ENCODE peak calls at places on chromosomes 11 and 22, in seven cellular contexts. One of them, this sample, is unnamed. For H3K36me3, the result is how much of the 10 kb centered on the place peaks cover.

GRCh38 chr11:16953620-16954019 is 60.6 kb downstream of the PLEKHA7 start:
- DNase-seq in right atrium auricular region: no peak
- DNase-seq in H7: no peak
- DNase-seq in BJ: no peak
- DNase-seq in colonic mucosa: no peak
- DNase-seq in breast epithelium: no peak
- DNase-seq in neuronal stem cell: no peak
- DNase-seq in this sample: no peak

GRCh38 chr11:93737904-93738612 is 3.2 kb downstream of the TAF1D start:
- DNase-seq in right atrium auricular region: no peak
- DNase-seq in H7: no peak
- DNase-seq in BJ: no peak
- DNase-seq in colonic mucosa: no peak
- DNase-seq in breast epithelium: no peak
- DNase-seq in neuronal stem cell: no peak
- DNase-seq in this sample: no peak

GRCh38 chr11:1109918-1110705 is 35.4 kb downstream of the MUC2 start:
- DNase-seq in right atrium auricular region: no peak
- DNase-seq in H7: no peak
- DNase-seq in BJ: no peak
- DNase-seq in colonic mucosa: no peak
- DNase-seq in breast epithelium: no peak
- DNase-seq in neuronal stem cell: no peak
- DNase-seq in this sample: no peak

GRCh38 chr11:113952588-113952987 is 22.3 kb upstream of the HTR3A start:
- DNase-seq in right atrium auricular region: no peak
- DNase-seq in H7: no peak
- DNase-seq in BJ: no peak
- DNase-seq in colonic mucosa: no peak
- DNase-seq in breast epithelium: no peak
- DNase-seq in neuronal stem cell: no peak
- DNase-seq in this sample: no peak

GRCh38 chr11:46360878-46361277 is 13.6 kb downstream of the DGKZ start:
- DNase-seq in right atrium auricular region: no peak
- DNase-seq in H7: no peak
- DNase-seq in BJ: no peak
- DNase-seq in colonic mucosa: no peak
- DNase-seq in breast epithelium: no peak
- DNase-seq in neuronal stem cell: no peak
- DNase-seq in this sample: no peak

GRCh38 chr22:44312766-44313165 is at the start of gene SHISAL1:
- DNase-seq in right atrium auricular region: no peak
- DNase-seq in H7: no peak
- DNase-seq in BJ: no peak
- DNase-seq in colonic mucosa: no peak
- DNase-seq in breast epithelium: no peak
- DNase-seq in neuronal stem cell: no peak
- DNase-seq in this sample: no peak

GRCh38 chr22:38314140-38314991 is 2.9 kb downstream of the CSNK1E start:
- DNase-seq in right atrium auricular region: no peak
- DNase-seq in H7: peak
- DNase-seq in BJ: no peak
- DNase-seq in colonic mucosa: no peak
- DNase-seq in breast epithelium: no peak
- DNase-seq in neuronal stem cell: no peak
- DNase-seq in this sample: peak

GRCh38 chr11:108122166-108122628 is 830 bp downstream of the ACAT1 start:
- DNase-seq in right atrium auricular region: no peak
- DNase-seq in H7: peak
- DNase-seq in BJ: no peak
- DNase-seq in colonic mucosa: peak
- DNase-seq in breast epithelium: no peak
- DNase-seq in neuronal stem cell: no peak
- DNase-seq in this sample: no peak

GRCh38 chr22:19387575-19387974 is 44.0 kb downstream of the HIRA start:
- DNase-seq in right atrium auricular region: no peak
- DNase-seq in H7: no peak
- DNase-seq in BJ: no peak
- DNase-seq in colonic mucosa: no peak
- DNase-seq in breast epithelium: no peak
- DNase-seq in neuronal stem cell: no peak
- DNase-seq in this sample: no peak

GRCh38 chr11:73156114-73156513 is 14.0 kb upstream of the FCHSD2 start:
- DNase-seq in right atrium auricular region: no peak
- DNase-seq in H7: no peak
- DNase-seq in BJ: no peak
- DNase-seq in colonic mucosa: no peak
- DNase-seq in breast epithelium: no peak
- DNase-seq in neuronal stem cell: no peak
- DNase-seq in this sample: peak

GRCh38 chr11:120021391-120021953 is 116.4 kb downstream of the TRIM29 start:
- DNase-seq in right atrium auricular region: no peak
- DNase-seq in H7: no peak
- DNase-seq in BJ: no peak
- DNase-seq in colonic mucosa: no peak
- DNase-seq in breast epithelium: no peak
- DNase-seq in neuronal stem cell: no peak
- DNase-seq in this sample: no peak

GRCh38 chr11:96390403-96390830 is 604 bp downstream of the JRKL start:
- DNase-seq in right atrium auricular region: no peak
- DNase-seq in H7: no peak
- DNase-seq in BJ: no peak
- DNase-seq in colonic mucosa: no peak
- DNase-seq in breast epithelium: no peak
- DNase-seq in neuronal stem cell: no peak
- DNase-seq in this sample: no peak

GRCh38 chr11:94549166-94549565 is 5.4 kb downstream of the FUT4 start:
- DNase-seq in right atrium auricular region: no peak
- DNase-seq in H7: no peak
- DNase-seq in BJ: no peak
- DNase-seq in colonic mucosa: no peak
- DNase-seq in breast epithelium: no peak
- DNase-seq in neuronal stem cell: no peak
- DNase-seq in this sample: no peak

GRCh38 chr11:107780775-107781174 is 68.9 kb upstream of the SLN start:
- DNase-seq in right atrium auricular region: no peak
- DNase-seq in H7: no peak
- DNase-seq in BJ: no peak
- DNase-seq in colonic mucosa: no peak
- DNase-seq in breast epithelium: no peak
- DNase-seq in neuronal stem cell: no peak
- DNase-seq in this sample: no peak

GRCh38 chr11:58649623-58650022 is 27.2 kb downstream of the CNTF start:
- DNase-seq in right atrium auricular region: no peak
- DNase-seq in H7: no peak
- DNase-seq in BJ: no peak
- DNase-seq in colonic mucosa: no peak
- DNase-seq in breast epithelium: no peak
- DNase-seq in neuronal stem cell: no peak
- DNase-seq in this sample: no peak

GRCh38 chr22:25353516-25354445 is 134.3 kb downstream of the CRYBB2 start:
- DNase-seq in right atrium auricular region: no peak
- DNase-seq in H7: peak
- DNase-seq in BJ: no peak
- DNase-seq in colonic mucosa: no peak
- DNase-seq in breast epithelium: no peak
- DNase-seq in neuronal stem cell: no peak
- DNase-seq in this sample: no peak

GRCh38 chr11:89168396-89168795 is 9.3 kb upstream of the TYR start:
- DNase-seq in right atrium auricular region: no peak
- DNase-seq in H7: no peak
- DNase-seq in BJ: no peak
- DNase-seq in colonic mucosa: no peak
- DNase-seq in breast epithelium: no peak
- DNase-seq in neuronal stem cell: no peak
- DNase-seq in this sample: no peak

GRCh38 chr22:20867179-20868099 is 8.6 kb downstream of the SNAP29 start:
- DNase-seq in right atrium auricular region: peak
- DNase-seq in H7: no peak
- DNase-seq in BJ: no peak
- DNase-seq in colonic mucosa: peak
- DNase-seq in breast epithelium: no peak
- DNase-seq in neuronal stem cell: peak
- DNase-seq in this sample: peak

DNA sequence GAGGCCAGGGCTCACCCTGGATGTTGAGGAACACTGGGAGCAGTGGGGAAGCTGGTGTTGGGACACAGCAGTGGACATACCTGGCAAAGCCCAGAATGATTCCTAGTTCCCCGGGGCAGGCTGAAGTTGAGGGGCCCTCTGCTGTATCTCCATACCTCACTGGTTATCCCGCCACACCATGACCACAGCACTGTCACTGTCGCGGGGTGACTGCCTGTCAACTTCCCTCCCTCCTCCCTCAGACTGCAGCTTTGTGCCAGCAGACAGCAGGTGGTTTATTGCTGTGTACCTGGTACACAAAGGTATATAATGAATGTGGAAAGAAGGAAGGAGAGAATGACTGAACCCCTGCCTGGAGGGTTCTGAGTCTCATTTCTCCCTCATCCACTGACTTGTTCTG is 318.7 kb downstream of the TMEM135 start:
- DNase-seq in right atrium auricular region: no peak
- DNase-seq in H7: no peak
- DNase-seq in BJ: no peak
- DNase-seq in colonic mucosa: peak
- DNase-seq in breast epithelium: no peak
- DNase-seq in neuronal stem cell: no peak
- DNase-seq in this sample: no peak
- H3K36me3 ChIP-seq in right atrium auricular region: under half
- H3K36me3 ChIP-seq in H7: under half
- H3K36me3 ChIP-seq in BJ: under half
- H3K36me3 ChIP-seq in colonic mucosa: under half
- H3K36me3 ChIP-seq in breast epithelium: under half
- H3K36me3 ChIP-seq in neuronal stem cell: under half
- H3K36me3 ChIP-seq in this sample: under half

GRCh38 chr11:43404836-43405479 is 46.2 kb downstream of the TTC17 start:
- DNase-seq in right atrium auricular region: no peak
- DNase-seq in H7: no peak
- DNase-seq in BJ: no peak
- DNase-seq in colonic mucosa: no peak
- DNase-seq in breast epithelium: no peak
- DNase-seq in neuronal stem cell: no peak
- DNase-seq in this sample: no peak

GRCh38 chr11:43401252-43401651 is 42.5 kb downstream of the TTC17 start:
- DNase-seq in right atrium auricular region: no peak
- DNase-seq in H7: no peak
- DNase-seq in BJ: no peak
- DNase-seq in colonic mucosa: no peak
- DNase-seq in breast epithelium: no peak
- DNase-seq in neuronal stem cell: no peak
- DNase-seq in this sample: no peak

GRCh38 chr11:43408277-43408676 is 49.6 kb downstream of the TTC17 start:
- DNase-seq in right atrium auricular region: no peak
- DNase-seq in H7: no peak
- DNase-seq in BJ: no peak
- DNase-seq in colonic mucosa: no peak
- DNase-seq in breast epithelium: no peak
- DNase-seq in neuronal stem cell: no peak
- DNase-seq in this sample: no peak

GRCh38 chr11:43403357-43404231 is 44.9 kb downstream of the TTC17 start:
- DNase-seq in right atrium auricular region: no peak
- DNase-seq in H7: no peak
- DNase-seq in BJ: no peak
- DNase-seq in colonic mucosa: no peak
- DNase-seq in breast epithelium: no peak
- DNase-seq in neuronal stem cell: no peak
- DNase-seq in this sample: no peak

GRCh38 chr11:43404406-43404805 is 45.7 kb downstream of the TTC17 start:
- DNase-seq in right atrium auricular region: no peak
- DNase-seq in H7: no peak
- DNase-seq in BJ: no peak
- DNase-seq in colonic mucosa: no peak
- DNase-seq in breast epithelium: no peak
- DNase-seq in neuronal stem cell: no peak
- DNase-seq in this sample: no peak
- H3K36me3 ChIP-seq in right atrium auricular region: half or more
- H3K36me3 ChIP-seq in H7: under half
- H3K36me3 ChIP-seq in BJ: under half
- H3K36me3 ChIP-seq in colonic mucosa: under half
- H3K36me3 ChIP-seq in breast epithelium: under half
- H3K36me3 ChIP-seq in neuronal stem cell: under half
- H3K36me3 ChIP-seq in this sample: under half

GRCh38 chr11:116948375-116948774 is 111.0 kb upstream of the APOA1 start:
- DNase-seq in right atrium auricular region: no peak
- DNase-seq in H7: no peak
- DNase-seq in BJ: no peak
- DNase-seq in colonic mucosa: no peak
- DNase-seq in breast epithelium: no peak
- DNase-seq in neuronal stem cell: no peak
- DNase-seq in this sample: no peak
- H3K36me3 ChIP-seq in right atrium auricular region: under half
- H3K36me3 ChIP-seq in H7: under half
- H3K36me3 ChIP-seq in BJ: under half
- H3K36me3 ChIP-seq in colonic mucosa: under half
- H3K36me3 ChIP-seq in breast epithelium: under half
- H3K36me3 ChIP-seq in neuronal stem cell: under half
- H3K36me3 ChIP-seq in this sample: under half

DNA sequence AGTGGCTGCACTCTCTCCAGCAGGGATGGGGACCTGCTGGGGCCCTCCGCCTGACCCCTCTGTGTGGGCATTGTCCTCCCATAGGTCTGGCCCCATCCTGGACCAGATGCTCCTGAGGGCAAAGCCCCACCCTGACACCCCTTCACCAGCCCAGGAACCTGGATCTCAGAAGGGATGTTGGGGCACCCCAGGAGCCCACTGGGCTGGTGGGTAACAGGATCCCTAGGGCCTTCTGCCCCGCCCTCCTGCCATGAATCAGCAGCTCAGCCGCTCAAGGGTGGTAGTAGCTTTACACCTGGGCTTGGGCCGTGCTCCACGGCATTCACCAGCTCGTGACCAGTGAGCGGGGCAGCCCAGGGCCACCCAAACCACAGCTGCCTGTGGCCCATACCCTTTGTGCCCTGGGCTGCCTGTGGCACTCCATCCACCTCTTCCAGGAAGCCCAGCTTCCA is 1.0 kb upstream of the MAPK12 start:
- DNase-seq in right atrium auricular region: no peak
- DNase-seq in H7: no peak
- DNase-seq in BJ: no peak
- DNase-seq in colonic mucosa: no peak
- DNase-seq in breast epithelium: no peak
- DNase-seq in neuronal stem cell: no peak
- DNase-seq in this sample: no peak
- H3K36me3 ChIP-seq in right atrium auricular region: under half
- H3K36me3 ChIP-seq in H7: under half
- H3K36me3 ChIP-seq in BJ: under half
- H3K36me3 ChIP-seq in colonic mucosa: under half
- H3K36me3 ChIP-seq in breast epithelium: under half
- H3K36me3 ChIP-seq in neuronal stem cell: under half
- H3K36me3 ChIP-seq in this sample: under half

GRCh38 chr11:134176284-134176683 is 47.5 kb downstream of the NCAPD3 start:
- DNase-seq in right atrium auricular region: no peak
- DNase-seq in H7: no peak
- DNase-seq in BJ: no peak
- DNase-seq in colonic mucosa: no peak
- DNase-seq in breast epithelium: no peak
- DNase-seq in neuronal stem cell: no peak
- DNase-seq in this sample: no peak
- H3K36me3 ChIP-seq in right atrium auricular region: under half
- H3K36me3 ChIP-seq in H7: under half
- H3K36me3 ChIP-seq in BJ: under half
- H3K36me3 ChIP-seq in colonic mucosa: under half
- H3K36me3 ChIP-seq in breast epithelium: under half
- H3K36me3 ChIP-seq in neuronal stem cell: under half
- H3K36me3 ChIP-seq in this sample: under half

GRCh38 chr22:30926706-30927105 is 41.9 kb downstream of the MORC2 start:
- DNase-seq in right atrium auricular region: no peak
- DNase-seq in H7: no peak
- DNase-seq in BJ: no peak
- DNase-seq in colonic mucosa: no peak
- DNase-seq in breast epithelium: no peak
- DNase-seq in neuronal stem cell: no peak
- DNase-seq in this sample: no peak
- H3K36me3 ChIP-seq in right atrium auricular region: half or more
- H3K36me3 ChIP-seq in H7: under half
- H3K36me3 ChIP-seq in BJ: under half
- H3K36me3 ChIP-seq in colonic mucosa: under half
- H3K36me3 ChIP-seq in breast epithelium: under half
- H3K36me3 ChIP-seq in neuronal stem cell: half or more
- H3K36me3 ChIP-seq in this sample: under half